ENCODE peak calls at places on chromosomes 5 and 9, in seven cellular contexts. I is Panc1, R is upper lobe of left lung, B is GM12878, F is HCT116, N is HepG2, X is K562. W is an unnamed sample.

GRCh38 chr5:43231977-43232376 is 40.0 kb downstream of the NIM1K start:
- ATAC-seq in N (peak; percentile 48), R (peak; percentile 32), B (peak; percentile 67), I (peak; percentile 67), F (peak; percentile 84), X (peak; percentile 31), W (no peak)

GRCh38 chr5:1997640-1998347 is 115.1 kb upstream of the IRX4 start:
- ATAC-seq in R (no peak), N (no peak), B (no peak), I (no peak), F (no peak), X (no peak), W (no peak)

GRCh38 chr5:122156724-122157325 is 27.5 kb downstream of the ZNF474 start:
- ATAC-seq in X (peak; percentile 80), F (peak; percentile 70), N (peak; percentile 44), I (no peak), R (no peak), B (peak; percentile 34), W (no peak)

GRCh38 chr5:95631265-95631957 is 11.5 kb downstream of the GPR150 start:
- ATAC-seq in X (peak; percentile 45), R (peak; percentile 12), I (no peak), B (peak; percentile 14), F (no peak), N (no peak), W (no peak)

GRCh38 chr9:133815781-133816180 is 77.6 kb upstream of the SARDH start:
- ATAC-seq in R (no peak), B (no peak), N (no peak), X (no peak), F (no peak), I (no peak), W (no peak)

GRCh38 chr5:67050125-67050524 is 146.5 kb downstream of the CD180 start:
- ATAC-seq in B (no peak), I (no peak), F (no peak), X (no peak), N (no peak), R (no peak), W (peak; percentile 13)

GRCh38 chr5:157729858-157730257 is 1.4 kb upstream of the THG1L start:
- ATAC-seq in X (no peak), F (no peak), B (peak; percentile 79), N (no peak), R (no peak), I (no peak), W (no peak)

GRCh38 chr5:57383093-57383861 is 99.3 kb downstream of the ACTBL2 start:
- ATAC-seq in I (peak; percentile 97), X (peak; percentile 99), F (peak; percentile 96), N (peak; percentile 59), R (peak; percentile 57), B (no peak), W (peak; percentile 25)

GRCh38 chr9:114779352-114779845 is 26.4 kb downstream of the TNFSF15 start:
- ATAC-seq in B (no peak), F (peak; percentile 54), R (peak; percentile 34), N (no peak), I (peak; percentile 48), X (no peak), W (peak; percentile 87)

DNA sequence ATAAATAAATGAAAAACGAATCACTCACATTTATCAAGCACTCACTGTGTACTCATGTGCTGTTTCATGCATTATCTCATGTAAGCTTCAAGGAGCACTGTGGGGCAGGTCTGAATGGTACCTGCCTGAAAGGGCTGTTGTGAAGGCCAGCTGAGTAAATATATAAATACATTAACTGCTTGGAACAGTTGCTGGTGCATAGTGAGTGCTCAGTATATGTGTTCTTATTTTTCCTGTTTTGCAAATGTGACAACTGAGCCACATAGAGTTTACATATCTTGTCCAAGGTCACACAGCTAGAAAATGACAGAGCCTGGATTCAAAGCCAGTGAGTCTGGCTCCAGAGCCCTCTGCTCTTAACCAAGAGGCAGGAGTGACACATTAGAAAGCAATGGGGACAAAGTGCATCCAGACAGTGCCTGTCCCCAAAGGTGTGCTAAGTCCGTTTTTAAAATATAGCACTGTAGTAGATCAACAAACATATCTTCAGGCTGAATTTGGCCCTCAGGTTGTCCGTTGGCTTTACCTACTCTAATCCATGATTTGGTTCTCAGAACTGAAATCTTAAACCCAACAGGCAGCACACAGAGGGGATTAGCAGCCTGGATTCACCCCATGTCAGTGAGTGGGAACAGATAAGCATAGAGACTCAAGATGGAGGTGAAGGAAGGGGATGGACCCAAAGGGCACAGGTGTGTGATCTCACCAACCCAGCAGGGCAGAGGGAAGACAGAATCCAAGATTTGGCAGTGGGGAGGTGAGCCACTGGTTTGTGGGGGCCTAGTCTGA is 70.8 kb downstream of the WWC1 start:
- ATAC-seq in I (no peak), N (peak; percentile 91), X (no peak), R (no peak), B (no peak), F (no peak), W (no peak)
- TF ChIP-seq POLR2AphosphoS5 in I (no peak), N (no peak), X (no peak), R (no peak), B (no peak), F (no peak), W (no peak)

DNA sequence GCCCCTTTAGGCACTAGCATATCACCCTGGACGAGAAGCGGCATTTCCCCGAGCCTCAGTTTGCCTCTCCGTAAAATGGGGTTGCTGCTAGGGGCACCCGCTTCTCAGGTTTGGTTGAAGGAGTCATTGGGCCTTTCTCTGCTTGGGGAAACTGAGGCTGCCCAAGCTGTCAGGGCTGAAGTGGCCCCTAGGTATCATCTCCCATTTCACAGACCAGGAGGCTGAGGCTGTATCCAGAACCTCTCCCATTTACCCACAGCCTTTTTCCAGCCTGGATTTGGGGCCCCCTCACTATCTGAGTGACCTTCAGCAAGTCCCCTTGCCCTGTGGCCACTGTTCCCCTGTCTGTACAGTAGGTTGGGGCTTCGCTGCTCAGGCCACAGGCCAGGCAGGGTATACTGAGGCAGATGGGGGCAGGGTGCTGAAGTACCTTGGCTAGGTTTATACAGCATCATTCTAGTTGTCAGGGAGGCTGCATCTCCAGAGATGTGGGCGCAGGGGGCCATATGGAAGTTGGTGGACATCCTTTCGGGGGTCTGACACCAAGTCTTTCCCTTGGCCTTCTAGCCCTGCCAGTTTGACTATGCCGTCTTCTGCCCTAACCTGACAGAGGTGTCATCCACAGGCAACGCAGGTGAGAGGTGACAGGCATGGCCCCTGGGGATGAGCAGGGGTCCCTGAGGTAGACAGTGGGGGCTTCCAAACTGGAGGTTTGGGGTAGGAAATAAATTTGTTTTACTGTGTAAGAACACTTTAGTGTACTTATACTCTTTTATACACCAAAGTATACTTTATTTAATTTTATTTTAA is 7.9 kb downstream of the FPGS start:
- ATAC-seq in R (no peak), I (no peak), X (no peak), F (no peak), B (no peak), N (no peak), W (no peak)
- TF ChIP-seq POLR2AphosphoS5 in R (no peak), I (no peak), X (no peak), F (no peak), B (no peak), N (no peak), W (no peak)

GRCh38 chr5:134626369-134627014 is 6.1 kb downstream of the SAR1B start:
- ATAC-seq in B (peak; percentile 53), F (no peak), R (peak; percentile 44), X (no peak), N (peak; percentile 64), I (no peak), W (peak; percentile 51)
- TF ChIP-seq POLR2AphosphoS5 in B (no peak), F (no peak), R (no peak), X (no peak), N (no peak), I (no peak), W (no peak)

GRCh38 chr5:179504600-179505396 is 45.6 kb upstream of the RUFY1 start:
- ATAC-seq in F (no peak), N (peak; percentile 92), R (no peak), B (no peak), X (no peak), I (no peak), W (no peak)
- TF ChIP-seq POLR2AphosphoS5 in F (no peak), N (no peak), R (no peak), B (no peak), X (no peak), I (no peak), W (no peak)

GRCh38 chr9:14829204-14829603 is 81.0 kb downstream of the FREM1 start:
- ATAC-seq in B (no peak), I (no peak), R (no peak), N (no peak), F (no peak), X (no peak), W (no peak)
- TF ChIP-seq POLR2AphosphoS5 in B (no peak), I (no peak), R (no peak), N (no peak), F (no peak), X (no peak), W (no peak)

GRCh38 chr5:54295658-54296276 is 14.6 kb downstream of the ARL15 start:
- ATAC-seq in R (peak; percentile 75), X (peak; percentile 50), F (no peak), N (no peak), I (no peak), B (no peak), W (peak; percentile 43)

GRCh38 chr5:54294097-54294667 is 16.2 kb downstream of the ARL15 start:
- ATAC-seq in B (no peak), N (no peak), X (peak; percentile 68), R (no peak), I (no peak), F (no peak), W (no peak)

GRCh38 chr5:54292866-54293265 is 17.5 kb downstream of the ARL15 start:
- ATAC-seq in F (no peak), B (no peak), N (no peak), X (peak; percentile 57), R (no peak), I (no peak), W (no peak)

GRCh38 chr5:54298947-54299346 is 11.4 kb downstream of the ARL15 start:
- ATAC-seq in I (no peak), B (no peak), N (no peak), X (no peak), F (no peak), R (no peak), W (no peak)

GRCh38 chr5:54296386-54296785 is 14.0 kb downstream of the ARL15 start:
- ATAC-seq in X (peak; percentile 24), I (peak; percentile 68), F (no peak), B (peak; percentile 34), R (peak; percentile 42), N (no peak), W (no peak)
- TF ChIP-seq POLR2AphosphoS5 in X (no peak), I (no peak), F (no peak), B (no peak), R (no peak), N (no peak), W (no peak)

DNA sequence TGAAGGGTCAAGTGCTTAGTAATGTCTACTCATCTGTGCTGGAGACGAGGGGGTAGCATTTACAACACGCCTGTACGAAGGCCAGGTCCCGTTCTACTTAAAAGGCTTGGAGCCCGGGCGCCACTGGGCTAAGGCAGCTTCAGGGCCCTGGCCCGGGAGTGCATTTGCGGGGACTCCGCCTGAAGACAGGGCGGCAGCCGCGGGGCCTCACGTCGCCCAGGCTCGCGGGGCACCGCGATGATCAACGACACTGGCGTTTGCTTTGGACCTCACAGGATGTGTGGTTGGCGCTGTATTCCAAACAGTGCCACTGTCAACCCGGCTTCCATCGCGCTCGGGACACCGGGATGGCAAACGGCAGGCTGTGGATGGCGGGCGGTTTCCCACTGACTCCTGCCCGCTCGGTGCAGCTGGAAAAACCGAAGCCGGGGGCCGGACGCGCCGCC is 1.1 kb upstream of the TENT4A start:
- ATAC-seq in R (peak; percentile 34), I (peak; percentile 47), B (peak; percentile 51), F (peak; percentile 41), X (peak; percentile 53), N (peak; percentile 66), W (no peak)
- TF ChIP-seq POLR2AphosphoS5 in R (no peak), I (no peak), B (no peak), F (no peak), X (no peak), N (no peak), W (no peak)

W was measured in gastroesophageal sphincter.